ENCODE peak calls at places on chromosomes 1 and 21, in five cellular contexts. U is pancreas, G is GM23338, O is heart right ventricle, K is OCI-LY7. C is an unnamed sample.

GRCh38 chr1:169044971-169045370 is 61.5 kb upstream of the ATP1B1 start:
- DNase-seq in G (no peak), U (no peak), K (peak; percentile 51), O (no peak), C (no peak)

GRCh38 chr1:59225594-59225993 is 71.3 kb upstream of the FGGY start:
- DNase-seq in O (no peak), G (no peak), U (no peak), K (no peak), C (no peak)

GRCh38 chr1:56545711-56546110 is 33.7 kb downstream of the PLPP3 start:
- DNase-seq in G (no peak), U (peak; percentile 93), O (peak; percentile 36), K (no peak), C (no peak)

GRCh38 chr1:53754484-53755312 is 15.7 kb upstream of the GLIS1 start:
- DNase-seq in O (peak; percentile 38), K (peak; percentile 47), G (peak; percentile 86), U (no peak), C (no peak)

GRCh38 chr1:209743145-209743482 is 12.7 kb upstream of the TRAF3IP3 start:
- DNase-seq in K (no peak), O (no peak), G (no peak), U (peak; percentile 14), C (no peak)

GRCh38 chr21:46151261-46151988 is 4.0 kb downstream of the FTCD start:
- DNase-seq in U (peak; percentile 2), K (no peak), O (no peak), G (no peak), C (no peak)

GRCh38 chr1:172827301-172827700 is 168.4 kb downstream of the FASLG start:
- DNase-seq in K (no peak), U (no peak), G (no peak), O (no peak), C (no peak)

GRCh38 chr21:31299291-31300147 is 44.5 kb downstream of the TIAM1 start:
- DNase-seq in U (no peak), K (no peak), O (no peak), G (no peak), C (peak; percentile 81)

GRCh38 chr1:76659171-76659940 is 207.9 kb upstream of the ST6GALNAC5 start:
- DNase-seq in O (no peak), K (no peak), G (no peak), U (no peak), C (no peak)

GRCh38 chr1:160935527-160936258 is 18.9 kb downstream of the ITLN2 start:
- DNase-seq in O (no peak), K (no peak), U (no peak), G (no peak), C (no peak)

GRCh38 chr1:233668725-233669294 is 54.9 kb downstream of the KCNK1 start:
- DNase-seq in O (no peak), K (no peak), G (no peak), U (no peak), C (peak; percentile 77)

GRCh38 chr1:212987702-212988322 is 27.9 kb downstream of the ANGEL2 start:
- DNase-seq in K (no peak), U (no peak), G (no peak), O (no peak), C (peak; percentile 55)

GRCh38 chr1:214808845-214809460 is 206.0 kb downstream of the CENPF start:
- DNase-seq in G (peak; percentile 64), U (no peak), O (no peak), K (no peak), C (peak; percentile 9)

GRCh38 chr1:75100481-75101092 is 33.6 kb upstream of the LHX8 start:
- DNase-seq in K (no peak), O (no peak), G (no peak), U (no peak), C (no peak)

GRCh38 chr1:13593511-13594131 is 10.0 kb downstream of the PDPN start:
- DNase-seq in K (no peak), O (peak; percentile 19), U (no peak), G (peak; percentile 58), C (peak; percentile 91)

GRCh38 chr1:85398391-85399064 is 66.4 kb downstream of the DDAH1 start:
- DNase-seq in K (no peak), O (no peak), G (no peak), U (no peak), C (peak; percentile 58)

GRCh38 chr1:112358798-112359408 is 37.1 kb upstream of the CTTNBP2NL start:
- DNase-seq in G (peak; percentile 83), K (peak; percentile 43), O (peak; percentile 64), U (peak; percentile 41), C (peak; percentile 31)

GRCh38 chr1:156461141-156461540 is 39.4 kb downstream of the MEF2D start:
- DNase-seq in U (no peak), K (no peak), G (no peak), O (no peak), C (no peak)

GRCh38 chr21:25625036-25625435 is 14.0 kb upstream of the JAM2 start:
- DNase-seq in O (no peak), K (no peak), G (no peak), U (no peak), C (no peak)

GRCh38 chr1:76764638-76765572 is 102.4 kb upstream of the ST6GALNAC5 start:
- DNase-seq in G (no peak), O (peak; percentile 11), U (no peak), K (no peak), C (no peak)

GRCh38 chr1:41526956-41527561 is 42.6 kb upstream of the EDN2 start:
- DNase-seq in K (no peak), U (no peak), G (no peak), O (no peak), C (no peak)

GRCh38 chr1:21904725-21905520 is 32.2 kb downstream of the HSPG2 start:
- DNase-seq in K (no peak), O (peak; percentile 72), U (peak; percentile 96), G (no peak), C (peak; percentile 75)

GRCh38 chr1:246797157-246797556 is 72.9 kb downstream of the SCCPDH start:
- DNase-seq in G (no peak), K (no peak), O (no peak), U (no peak), C (no peak)

GRCh38 chr1:246800356-246800755 is 76.1 kb downstream of the SCCPDH start:
- DNase-seq in K (no peak), O (no peak), G (no peak), U (no peak), C (no peak)

GRCh38 chr1:246797597-246797996 is 73.4 kb downstream of the SCCPDH start:
- DNase-seq in U (no peak), O (no peak), K (no peak), G (no peak), C (no peak)

GRCh38 chr1:246798107-246798506 is 73.9 kb downstream of the SCCPDH start:
- DNase-seq in U (no peak), K (no peak), O (no peak), G (no peak), C (no peak)

DNA sequence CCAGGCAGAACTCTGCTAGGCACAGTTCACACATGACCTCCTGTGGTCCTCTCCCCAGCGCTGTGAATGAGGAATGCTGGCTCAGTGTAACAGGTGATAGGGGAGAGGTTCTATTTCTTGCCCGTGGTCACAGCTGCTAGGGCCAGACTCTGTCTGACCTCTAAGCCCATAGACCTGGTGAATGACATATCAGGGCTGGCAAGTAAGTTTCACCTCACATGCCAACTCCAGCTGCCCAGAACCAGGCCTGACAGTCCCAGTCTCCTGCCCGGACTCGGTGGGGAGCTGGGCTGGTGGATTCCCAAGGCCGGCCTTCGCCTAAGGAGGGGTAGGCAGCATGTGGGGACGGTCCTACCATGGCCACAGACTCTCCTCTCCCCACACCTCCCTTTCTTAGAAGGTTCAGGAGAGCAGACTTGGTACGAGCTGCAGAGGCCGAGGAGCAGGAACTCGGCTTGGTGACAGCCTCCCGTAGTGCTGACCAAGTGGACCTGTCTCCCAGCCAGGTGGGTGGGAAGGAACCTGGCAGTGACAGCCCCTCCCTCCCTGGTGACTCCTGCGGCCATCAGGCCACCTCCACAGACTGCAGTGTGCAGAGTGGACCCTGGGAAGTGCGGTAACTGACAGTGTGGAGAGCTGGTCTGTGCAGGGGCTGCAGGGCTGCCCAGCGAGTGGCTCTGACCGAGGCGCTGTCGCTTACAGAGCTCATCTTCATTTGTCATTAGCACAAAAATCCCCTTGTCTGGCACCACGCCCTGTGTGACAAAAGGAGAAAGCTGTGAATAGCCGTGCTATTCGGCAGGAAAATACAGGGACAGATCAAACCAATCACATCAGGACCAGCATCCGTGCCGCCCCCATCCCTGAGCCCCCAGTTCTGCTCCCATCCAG is 74.6 kb downstream of the SCCPDH start:
- DNase-seq in O (peak; percentile 40), K (no peak), U (no peak), G (no peak), C (no peak)
- H3K27ac ChIP-seq in O (peak overlapping the region; percentile 74), K (no peak overlapping the region), U (no peak overlapping the region), G (no peak overlapping the region), C (no peak overlapping the region)

DNA sequence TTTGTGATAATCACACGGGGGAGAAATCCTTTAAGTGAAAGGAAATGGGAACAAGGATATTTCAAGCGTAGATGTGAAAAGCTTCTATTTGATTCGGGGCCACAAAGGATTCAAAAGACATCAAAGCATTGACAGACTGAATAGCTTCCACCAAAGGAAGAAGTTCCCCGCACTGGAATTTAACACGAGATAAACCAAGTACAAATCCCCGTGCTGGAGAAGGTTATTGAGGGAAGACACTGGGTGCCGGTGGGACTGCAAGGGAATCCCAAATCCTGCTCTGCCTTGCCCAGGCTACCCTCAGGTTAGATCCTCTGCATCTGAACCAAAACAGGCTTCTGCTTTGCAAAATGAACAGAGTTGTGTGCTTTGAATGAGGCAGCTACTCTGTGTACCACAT is 566.9 kb downstream of the NPHP4 start:
- DNase-seq in G (no peak), O (no peak), K (no peak), U (no peak), C (no peak)
- H3K4me1 ChIP-seq in G (no peaks in the 10 kb centered on the region), O (no peaks in the 10 kb centered on the region), K (no peaks in the 10 kb centered on the region), U (no peaks in the 10 kb centered on the region), C (no peaks in the 10 kb centered on the region)

GRCh38 chr1:43651188-43651587 is 1.2 kb downstream of the KDM4A start:
- DNase-seq in U (no peak), O (no peak), K (peak; percentile 27), G (no peak), C (no peak)

GRCh38 chr1:43651922-43652321 is 2.0 kb downstream of the KDM4A start:
- DNase-seq in U (no peak), O (no peak), K (no peak), G (no peak), C (no peak)

GRCh38 chr1:43655953-43656352 is 6.0 kb downstream of the KDM4A start:
- DNase-seq in O (no peak), K (no peak), G (no peak), U (no peak), C (no peak)

GRCh38 chr1:43653893-43654292 is 3.9 kb downstream of the KDM4A start:
- DNase-seq in G (no peak), K (no peak), U (no peak), O (no peak), C (no peak)

GRCh38 chr1:43653339-43653738 is 3.4 kb downstream of the KDM4A start:
- DNase-seq in U (no peak), G (peak; percentile 92), O (no peak), K (peak; percentile 44), C (no peak)
- TF ChIP-seq CTCF in U (no peak), G (peak; percentile 65), O (no peak), K (peak; percentile 60), C (peak; percentile 73)

GRCh38 chr1:25784575-25785051 is 15.4 kb upstream of the SELENON start:
- DNase-seq in O (peak; percentile 69), G (no peak), U (no peak), K (no peak), C (no peak)

GRCh38 chr1:25790472-25790871 is 9.5 kb upstream of the SELENON start:
- DNase-seq in G (no peak), U (no peak), K (no peak), O (no peak), C (no peak)

GRCh38 chr1:25786887-25787286 is 13.1 kb upstream of the SELENON start:
- DNase-seq in O (no peak), U (no peak), G (no peak), K (no peak), C (peak; percentile 25)

GRCh38 chr1:25785321-25786067 is 14.5 kb upstream of the SELENON start:
- DNase-seq in O (no peak), G (no peak), K (no peak), U (no peak), C (no peak)

GRCh38 chr1:25787477-25788043 is 12.4 kb upstream of the SELENON start:
- DNase-seq in O (no peak), K (no peak), U (no peak), G (no peak), C (no peak)
- H3K27ac ChIP-seq in O (peak overlapping the region; percentile 13), K (no peak overlapping the region), U (no peak overlapping the region), G (no peak overlapping the region), C (no peak overlapping the region)

C was measured in foreskin keratinocyte.